ENCODE peak calls at places on chromosome 13, in six cellular contexts. Z is fibroblast of lung, O is mesendoderm, G is pancreas, T is left lung, C is upper lobe of right lung. Y is an unnamed sample.

GRCh38 chr13:42696191-42696590 is 85.2 kb upstream of the FAM216B start:
- DNase-seq in Z (peak), O (no peak), G (no peak), T (no peak), C (no peak), Y (no peak)

GRCh38 chr13:44575741-44576395 is at the start of gene TSC22D1:
- DNase-seq in Z (peak), O (peak), G (peak), T (peak), C (peak), Y (peak)

GRCh38 chr13:47399599-47399998 is 502.7 kb upstream of the HTR2A start:
- DNase-seq in Z (no peak), O (peak), G (no peak), T (no peak), C (no peak), Y (no peak)

GRCh38 chr13:81606074-81606473 is 1265.1 kb upstream of the SPRY2 start:
- DNase-seq in Z (no peak), O (no peak), G (no peak), T (peak), C (no peak), Y (no peak)

GRCh38 chr13:86193281-86193680 is 394.1 kb upstream of the SLITRK6 start:
- DNase-seq in Z (peak), O (no peak), G (no peak), T (no peak), C (no peak), Y (no peak)

GRCh38 chr13:59950201-59950730 is 213.5 kb downstream of the DIAPH3 start:
- DNase-seq in Z (peak), O (no peak), G (no peak), T (no peak), C (no peak), Y (no peak)

GRCh38 chr13:48831248-48831647 is 144.5 kb upstream of the FNDC3A start:
- DNase-seq in Z (no peak), O (no peak), G (no peak), T (no peak), C (no peak), Y (no peak)

GRCh38 chr13:26485786-26486185 is 71.7 kb upstream of the WASF3 start:
- DNase-seq in Z (no peak), O (peak), G (no peak), T (no peak), C (no peak), Y (peak)

GRCh38 chr13:79491715-79492114 is 10.8 kb downstream of the NDFIP2 start:
- DNase-seq in Z (peak), O (peak), G (no peak), T (no peak), C (no peak), Y (no peak)

GRCh38 chr13:68708336-68708908 is 1399.2 kb upstream of the ATXN8OS start:
- DNase-seq in Z (no peak), O (no peak), G (no peak), T (peak), C (no peak), Y (no peak)

GRCh38 chr13:34414616-34415015 is 527.5 kb upstream of the NBEA start:
- DNase-seq in Z (no peak), O (no peak), G (no peak), T (no peak), C (no peak), Y (no peak)

GRCh38 chr13:81596224-81596753 is 1255.4 kb upstream of the SPRY2 start:
- DNase-seq in Z (no peak), O (no peak), G (no peak), T (no peak), C (no peak), Y (no peak)

GRCh38 chr13:63944896-63945295 is 2529.2 kb upstream of the PCDH20 start:
- DNase-seq in Z (no peak), O (no peak), G (no peak), T (no peak), C (no peak), Y (no peak)

GRCh38 chr13:43785681-43786471 is 896 bp downstream of the ENOX1 start:
- DNase-seq in Z (peak), O (peak), G (peak), T (peak), C (peak), Y (peak)

GRCh38 chr13:95301135-95301946 is at the start of gene ABCC4:
- DNase-seq in Z (peak), O (peak), G (peak), T (peak), C (peak), Y (peak)

GRCh38 chr13:45185286-45185685 is 15.6 kb downstream of the KCTD4 start:
- DNase-seq in Z (no peak), O (no peak), G (no peak), T (no peak), C (no peak), Y (no peak)

GRCh38 chr13:38636106-38636505 is 50.8 kb upstream of the FREM2 start:
- DNase-seq in Z (no peak), O (no peak), G (no peak), T (no peak), C (no peak), Y (no peak)

GRCh38 chr13:111025310-111025709 is 89.8 kb upstream of the ARHGEF7 start:
- DNase-seq in Z (no peak), O (no peak), G (no peak), T (no peak), C (no peak), Y (no peak)

GRCh38 chr13:98267080-98267912 is 90.2 kb upstream of the RNF113B start:
- DNase-seq in Z (peak), O (no peak), G (no peak), T (no peak), C (no peak), Y (no peak)

GRCh38 chr13:59643906-59644626 is 519.7 kb downstream of the DIAPH3 start:
- DNase-seq in Z (no peak), O (peak), G (no peak), T (no peak), C (no peak), Y (no peak)

GRCh38 chr13:31530883-31531282 is 208.4 kb upstream of the RXFP2 start:
- DNase-seq in Z (no peak), O (no peak), G (no peak), T (no peak), C (no peak), Y (no peak)

GRCh38 chr13:47233734-47234133 is 336.9 kb upstream of the HTR2A start:
- DNase-seq in Z (no peak), O (no peak), G (no peak), T (no peak), C (no peak), Y (no peak)

GRCh38 chr13:43408274-43408673 is 378.5 kb downstream of the ENOX1 start:
- DNase-seq in Z (no peak), O (no peak), G (no peak), T (no peak), C (no peak), Y (no peak)

GRCh38 chr13:25764378-25764777 is 287.4 kb downstream of the SHISA2 start:
- DNase-seq in Z (no peak), O (peak), G (no peak), T (no peak), C (no peak), Y (no peak)

GRCh38 chr13:102317593-102317992 is 84.3 kb downstream of the FGF14 start:
- DNase-seq in Z (peak), O (peak), G (peak), T (peak), C (peak), Y (peak)

GRCh38 chr13:114047358-114047881 is 73.5 kb upstream of the C13orf46 start:
- DNase-seq in Z (no peak), O (no peak), G (no peak), T (peak), C (no peak), Y (no peak)

GRCh38 chr13:19069684-19070397 is 111.8 kb downstream of the TUBA3C start:
- DNase-seq in Z (no peak), O (no peak), G (no peak), T (no peak), C (no peak), Y (no peak)

GRCh38 chr13:26480246-26480855 is 77.1 kb upstream of the WASF3 start:
- DNase-seq in Z (peak), O (no peak), G (no peak), T (no peak), C (no peak), Y (no peak)

GRCh38 chr13:40665061-40665753 is 1.2 kb downstream of the FOXO1 start:
- DNase-seq in Z (no peak), O (peak), G (peak), T (peak), C (peak), Y (peak)

GRCh38 chr13:79519252-79519651 is 38.3 kb downstream of the NDFIP2 start:
- DNase-seq in Z (no peak), O (no peak), G (no peak), T (no peak), C (no peak), Y (no peak)

GRCh38 chr13:106532111-106532929 is 3.1 kb downstream of the EFNB2 start:
- DNase-seq in Z (peak), O (peak), G (no peak), T (no peak), C (no peak), Y (peak)

GRCh38 chr13:87669379-87669978 is 1.7 kb upstream of the SLITRK5 start:
- DNase-seq in Z (peak), O (peak), G (no peak), T (no peak), C (no peak), Y (no peak)

GRCh38 chr13:80113714-80114454 is 227.0 kb downstream of the SPRY2 start:
- DNase-seq in Z (no peak), O (no peak), G (no peak), T (no peak), C (no peak), Y (no peak)

GRCh38 chr13:34886987-34887386 is 55.1 kb upstream of the NBEA start:
- DNase-seq in Z (no peak), O (no peak), G (no peak), T (no peak), C (no peak), Y (no peak)

GRCh38 chr13:104837756-104838155 is 1697.7 kb downstream of the EFNB2 start:
- DNase-seq in Z (no peak), O (no peak), G (no peak), T (no peak), C (no peak), Y (no peak)

GRCh38 chr13:91308299-91308698 is 39.2 kb upstream of the MIR17HG start:
- DNase-seq in Z (no peak), O (peak), G (no peak), T (no peak), C (no peak), Y (no peak)

GRCh38 chr13:61286148-61286745 is 129.4 kb downstream of the PCDH20 start:
- DNase-seq in Z (no peak), O (peak), G (no peak), T (no peak), C (no peak), Y (no peak)

GRCh38 chr13:25281937-25282332 is 5.4 kb downstream of the MTMR6 start:
- DNase-seq in Z (no peak), O (no peak), G (no peak), T (no peak), C (no peak), Y (no peak)

GRCh38 chr13:99278199-99278598 is 20.0 kb upstream of the GPR18 start:
- DNase-seq in Z (no peak), O (no peak), G (no peak), T (no peak), C (no peak), Y (no peak)

GRCh38 chr13:99281811-99282263 is 23.7 kb upstream of the GPR18 start:
- DNase-seq in Z (no peak), O (no peak), G (no peak), T (peak), C (peak), Y (peak)

GRCh38 chr13:99278843-99279242 is 20.7 kb upstream of the GPR18 start:
- DNase-seq in Z (no peak), O (no peak), G (no peak), T (no peak), C (no peak), Y (no peak)

GRCh38 chr13:99282264-99283231 is 24.4 kb upstream of the GPR18 start:
- DNase-seq in Z (no peak), O (no peak), G (no peak), T (no peak), C (no peak), Y (no peak)

GRCh38 chr13:99280166-99280565 is 22.0 kb upstream of the GPR18 start:
- DNase-seq in Z (no peak), O (no peak), G (no peak), T (no peak), C (no peak), Y (no peak)
- H3K27ac ChIP-seq in Z (no peak), O (no peak), G (no peak), T (peak), C (no peak), Y (no peak)

GRCh38 chr13:33138441-33138840 is 122.2 kb downstream of the KL start:
- DNase-seq in Z (no peak), O (no peak), G (no peak), T (no peak), C (no peak), Y (peak)
- H3K27ac ChIP-seq in Z (no peak), O (no peak), G (no peak), T (no peak), C (no peak), Y (no peak)

GRCh38 chr13:20989883-20990282 is 71.5 kb downstream of the LATS2 start:
- DNase-seq in Z (no peak), O (no peak), G (no peak), T (no peak), C (no peak), Y (no peak)

GRCh38 chr13:20988033-20988908 is 73.1 kb downstream of the LATS2 start:
- DNase-seq in Z (no peak), O (no peak), G (no peak), T (no peak), C (no peak), Y (no peak)

GRCh38 chr13:20990910-20991525 is 70.4 kb downstream of the LATS2 start:
- DNase-seq in Z (no peak), O (no peak), G (no peak), T (no peak), C (no peak), Y (no peak)

GRCh38 chr13:20991741-20992520 is 69.5 kb downstream of the LATS2 start:
- DNase-seq in Z (no peak), O (no peak), G (no peak), T (no peak), C (no peak), Y (no peak)

GRCh38 chr13:20988909-20989735 is 72.3 kb downstream of the LATS2 start:
- DNase-seq in Z (no peak), O (no peak), G (no peak), T (no peak), C (no peak), Y (no peak)
- H3K27ac ChIP-seq in Z (no peak), O (no peak), G (no peak), T (peak), C (no peak), Y (no peak)

GRCh38 chr13:36430247-36431203 is 1.8 kb upstream of the CCNA1 start:
- DNase-seq in Z (no peak), O (peak), G (no peak), T (no peak), C (no peak), Y (no peak)
- H3K27ac ChIP-seq in Z (no peak), O (no peak), G (no peak), T (no peak), C (no peak), Y (no peak)

GRCh38 chr13:27578121-27579030 is 42.0 kb downstream of the LNX2 start:
- DNase-seq in Z (no peak), O (peak), G (no peak), T (no peak), C (no peak), Y (no peak)
- H3K27ac ChIP-seq in Z (no peak), O (peak), G (no peak), T (no peak), C (no peak), Y (no peak)

DNA sequence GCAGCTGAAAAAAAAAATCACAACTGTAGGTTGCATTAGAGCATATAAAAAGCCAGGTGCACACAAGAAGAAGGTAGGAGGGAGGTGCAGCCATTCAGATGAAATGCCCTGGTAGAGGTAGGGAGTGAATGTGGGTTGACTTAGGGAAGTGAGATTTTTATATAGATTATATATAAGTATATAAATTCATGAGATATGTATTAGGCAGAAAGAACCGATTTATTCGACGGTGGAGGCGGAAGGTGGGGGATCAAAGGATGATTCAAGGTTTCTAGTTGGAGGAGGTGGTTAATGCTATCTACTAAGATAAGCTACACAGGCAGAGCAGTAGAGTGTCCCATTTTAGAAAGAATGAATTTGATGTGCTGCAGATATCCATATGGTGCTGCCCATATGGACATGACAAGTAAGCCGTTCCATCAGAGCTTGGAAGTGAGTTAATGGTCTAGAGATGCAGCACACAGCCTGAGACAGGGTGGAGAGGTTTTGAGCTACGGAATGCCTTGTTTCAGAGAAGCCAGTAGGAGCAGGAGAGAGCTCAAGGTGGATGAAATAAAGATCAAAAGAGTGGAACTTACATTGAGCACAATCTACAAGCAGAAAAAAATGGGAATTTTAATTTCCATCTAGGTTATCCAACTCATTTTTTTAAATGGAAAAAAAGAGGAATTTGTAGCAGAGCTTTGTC is 177.4 kb downstream of the PCDH9 start:
- DNase-seq in Z (no peak), O (peak), G (no peak), T (no peak), C (no peak), Y (no peak)
- H3K27ac ChIP-seq in Z (no peak), O (no peak), G (no peak), T (no peak), C (no peak), Y (no peak)

GRCh38 chr13:30148791-30149190 is 158.6 kb downstream of the KATNAL1 start:
- DNase-seq in Z (no peak), O (no peak), G (no peak), T (no peak), C (no peak), Y (no peak)
- H3K27ac ChIP-seq in Z (no peak), O (no peak), G (no peak), T (peak), C (no peak), Y (no peak)

DNA sequence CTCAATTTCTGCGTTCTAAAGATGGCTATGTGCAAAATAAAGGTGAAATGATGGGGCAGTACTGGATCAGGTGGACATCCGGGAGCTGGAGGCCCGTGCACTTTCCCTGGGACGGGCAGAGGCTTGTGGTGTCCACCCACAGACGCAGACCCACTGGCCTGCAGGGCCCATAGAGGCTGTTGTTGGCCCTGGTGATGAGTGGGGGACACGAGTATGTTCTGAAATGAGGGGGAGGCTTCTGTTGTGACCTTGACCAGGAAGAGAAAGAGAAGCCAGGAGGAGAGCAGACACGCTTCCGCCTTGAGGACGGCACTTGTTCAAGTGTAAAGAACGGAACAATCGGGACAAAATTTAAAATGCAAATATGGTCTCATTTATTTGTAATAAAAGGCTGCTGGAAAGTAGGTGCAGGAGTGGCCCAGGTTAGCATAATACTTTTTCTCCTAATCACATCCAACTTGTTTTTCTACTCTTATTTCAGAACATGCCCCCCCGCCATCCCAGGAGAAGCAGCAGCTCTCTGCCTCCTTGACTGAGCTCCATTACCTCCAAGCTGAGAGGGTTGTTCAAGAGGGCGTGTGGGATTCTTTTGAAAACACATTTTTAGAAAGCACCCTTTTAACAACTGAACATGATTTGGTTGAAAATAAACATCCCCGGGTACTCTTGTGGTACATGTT is 27.1 kb downstream of the ATP11A start:
- DNase-seq in Z (no peak), O (no peak), G (no peak), T (peak), C (peak), Y (no peak)
- H3K27ac ChIP-seq in Z (no peak), O (no peak), G (no peak), T (peak), C (peak), Y (no peak)

GRCh38 chr13:109782066-109782822 is 4.1 kb downstream of the IRS2 start:
- DNase-seq in Z (no peak), O (no peak), G (no peak), T (peak), C (no peak), Y (no peak)

GRCh38 chr13:109784590-109785140 is 1.7 kb downstream of the IRS2 start:
- DNase-seq in Z (peak), O (peak), G (peak), T (peak), C (peak), Y (peak)

GRCh38 chr13:109783815-109784589 is 2.4 kb downstream of the IRS2 start:
- DNase-seq in Z (no peak), O (no peak), G (peak), T (peak), C (no peak), Y (no peak)

GRCh38 chr13:109782823-109783411 is 3.5 kb downstream of the IRS2 start:
- DNase-seq in Z (no peak), O (no peak), G (no peak), T (peak), C (no peak), Y (no peak)

GRCh38 chr13:109783447-109783814 is 3.0 kb downstream of the IRS2 start:
- DNase-seq in Z (no peak), O (peak), G (no peak), T (no peak), C (no peak), Y (no peak)
- H3K27ac ChIP-seq in Z (no peak), O (no peak), G (no peak), T (no peak), C (no peak), Y (no peak)

DNA sequence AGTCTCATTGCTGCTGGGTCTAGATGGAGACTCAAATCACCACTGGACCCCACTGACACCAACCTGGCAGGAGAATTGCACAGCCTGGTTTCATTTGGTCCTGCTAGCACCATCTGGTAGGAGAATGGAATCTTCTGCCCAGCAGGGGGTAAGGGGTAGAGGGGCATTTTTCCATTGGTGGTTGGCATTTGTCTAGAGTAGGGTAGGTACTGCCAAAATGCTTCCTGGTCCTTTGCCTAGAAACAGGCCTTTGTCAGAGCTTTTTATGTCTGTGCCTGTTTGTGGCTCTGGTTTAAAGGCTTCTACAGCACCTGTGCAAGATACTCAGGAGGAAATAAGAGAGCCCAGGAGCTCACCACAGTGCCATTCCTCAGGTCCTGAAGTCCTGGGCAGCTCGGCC is 121.3 kb downstream of the KCTD12 start:
- DNase-seq in Z (no peak), O (no peak), G (no peak), T (no peak), C (no peak), Y (no peak)
- H3K27ac ChIP-seq in Z (no peak), O (no peak), G (no peak), T (peak), C (no peak), Y (no peak)

Y was measured in aorta.